ENCODE peak calls at places on chromosomes 6 and 20, in four cellular contexts. U, G, C and J are unnamed samples. For H3K4me1, the result is how much of the 10 kb centered on the place peaks cover.

GRCh38 chr6:156816505-156816904 is 39.3 kb downstream of the ARID1B start:
- DNase-seq in U (no peak), G (peak), C (no peak), J (no peak)

GRCh38 chr6:153108320-153108719 is 22.8 kb downstream of the RGS17 start:
- DNase-seq in U (no peak), G (peak), C (no peak), J (no peak)

GRCh38 chr6:123223461-123223860 is 227.4 kb downstream of the CLVS2 start:
- DNase-seq in U (no peak), G (no peak), C (no peak), J (no peak)

GRCh38 chr6:13327691-13328075 is 654 bp downstream of the TBC1D7 start:
- DNase-seq in U (no peak), G (no peak), C (no peak), J (no peak)

GRCh38 chr6:15336905-15337583 is 91.2 kb downstream of the JARID2 start:
- DNase-seq in U (no peak), G (no peak), C (no peak), J (no peak)

GRCh38 chr20:298755-299391 is 1.5 kb downstream of the ZCCHC3 start:
- DNase-seq in U (no peak), G (no peak), C (no peak), J (no peak)

GRCh38 chr6:35710241-35710847 is 21.6 kb upstream of the FKBP5 start:
- DNase-seq in U (no peak), G (no peak), C (peak), J (peak)

GRCh38 chr6:126446187-126446696 is 106.3 kb downstream of the CENPW start:
- DNase-seq in U (no peak), G (no peak), C (no peak), J (no peak)

GRCh38 chr6:9766240-9766915 is 648.5 kb downstream of the TFAP2A start:
- DNase-seq in U (no peak), G (peak), C (no peak), J (no peak)

GRCh38 chr6:101089640-101090039 is 208.5 kb upstream of the ASCC3 start:
- DNase-seq in U (no peak), G (no peak), C (no peak), J (no peak)

GRCh38 chr6:168128006-168128630 is 49.1 kb upstream of the FRMD1 start:
- DNase-seq in U (no peak), G (no peak), C (no peak), J (peak)

GRCh38 chr20:37343212-37343993 is 2.5 kb upstream of the SRC start:
- DNase-seq in U (no peak), G (no peak), C (peak), J (peak)

GRCh38 chr20:37340998-37341397 is 4.9 kb upstream of the SRC start:
- DNase-seq in U (no peak), G (no peak), C (no peak), J (no peak)

GRCh38 chr20:37343994-37344355 is 2.0 kb upstream of the SRC start:
- DNase-seq in U (no peak), G (no peak), C (no peak), J (no peak)

GRCh38 chr20:37342231-37343177 is 3.4 kb upstream of the SRC start:
- DNase-seq in U (no peak), G (peak), C (no peak), J (no peak)

GRCh38 chr20:37341632-37342031 is 4.3 kb upstream of the SRC start:
- DNase-seq in U (no peak), G (no peak), C (no peak), J (no peak)
- H3K4me1 ChIP-seq in U (under half), G (under half), C (under half), J (under half)

GRCh38 chr6:82589509-82590206 is 226.0 kb downstream of the TPBG start:
- DNase-seq in U (no peak), G (peak), C (no peak), J (no peak)
- TF ChIP-seq CTCF in U (peak), G (peak), C (no peak), J (no peak)

DNA sequence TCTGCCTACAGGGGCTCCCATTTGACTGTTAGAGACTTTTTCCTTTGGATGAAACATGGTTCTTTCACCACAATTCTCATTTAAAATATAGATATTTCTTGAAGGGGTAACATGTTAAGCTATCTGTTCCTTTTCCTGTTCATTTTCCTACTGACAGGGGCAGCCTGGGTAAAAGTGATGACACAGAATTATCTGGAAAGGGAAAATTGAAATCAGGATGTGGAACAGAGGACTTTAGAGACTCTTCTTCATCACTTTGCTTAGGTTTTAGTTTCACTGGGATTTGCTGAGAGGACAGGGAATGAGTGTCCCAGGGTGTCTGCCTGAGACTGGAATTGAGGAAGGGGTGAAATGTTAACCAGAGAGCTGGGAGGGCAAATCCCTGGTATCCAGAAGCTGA is 116.0 kb downstream of the RNF144B start:
- DNase-seq in U (no peak), G (no peak), C (no peak), J (no peak)
- H3K4me1 ChIP-seq in U (under half), G (under half), C (under half), J (under half)

GRCh38 chr20:63934271-63935068 is 21.7 kb downstream of the UCKL1 start:
- DNase-seq in U (no peak), G (no peak), C (no peak), J (no peak)
- TF ChIP-seq CTCF in U (peak), G (peak), C (no peak), J (no peak)

DNA sequence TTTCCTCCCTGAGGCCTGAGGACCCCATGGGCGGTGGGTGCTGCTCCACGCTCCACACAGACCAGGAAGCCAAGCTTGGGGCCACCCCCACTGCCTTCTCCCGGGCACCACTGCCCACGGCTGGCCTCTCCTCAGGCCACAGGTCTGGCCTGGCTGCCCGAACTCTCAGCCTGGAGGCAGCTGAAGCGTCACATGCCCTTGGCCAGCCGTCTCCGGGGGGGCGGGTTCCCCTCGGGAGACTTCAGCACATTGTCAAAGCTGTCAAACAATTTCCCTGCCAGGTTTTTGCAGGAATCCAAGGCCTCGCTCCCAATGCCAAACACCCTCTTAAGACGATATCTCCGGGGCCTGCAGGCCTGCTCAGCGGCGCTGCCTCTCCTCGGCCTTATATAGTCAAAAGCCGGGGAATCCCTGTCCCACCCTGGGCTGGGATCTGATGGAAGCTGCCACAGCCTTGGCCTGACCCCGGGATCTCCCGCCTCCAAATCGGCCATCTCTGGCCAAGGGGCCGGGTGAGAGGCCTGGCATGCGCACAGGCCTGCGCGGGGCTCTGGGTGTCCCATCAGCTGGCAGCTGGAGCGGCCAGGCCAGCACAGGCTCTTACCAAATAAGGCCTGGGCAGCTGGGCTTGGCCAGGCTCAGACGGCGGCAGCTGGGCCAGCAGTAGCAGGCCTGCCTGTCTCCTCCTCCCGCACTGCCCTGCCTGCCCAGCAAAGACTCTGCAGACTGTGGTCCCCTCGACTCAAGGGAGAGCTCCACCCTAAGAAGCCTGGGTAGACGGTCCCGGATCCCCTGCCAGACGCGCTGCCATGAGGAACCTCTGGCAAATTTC is 49.7 kb downstream of the RBM38 start:
- DNase-seq in U (no peak), G (peak), C (no peak), J (peak)
- H3K4me1 ChIP-seq in U (under half), G (half or more), C (under half), J (under half)

DNA sequence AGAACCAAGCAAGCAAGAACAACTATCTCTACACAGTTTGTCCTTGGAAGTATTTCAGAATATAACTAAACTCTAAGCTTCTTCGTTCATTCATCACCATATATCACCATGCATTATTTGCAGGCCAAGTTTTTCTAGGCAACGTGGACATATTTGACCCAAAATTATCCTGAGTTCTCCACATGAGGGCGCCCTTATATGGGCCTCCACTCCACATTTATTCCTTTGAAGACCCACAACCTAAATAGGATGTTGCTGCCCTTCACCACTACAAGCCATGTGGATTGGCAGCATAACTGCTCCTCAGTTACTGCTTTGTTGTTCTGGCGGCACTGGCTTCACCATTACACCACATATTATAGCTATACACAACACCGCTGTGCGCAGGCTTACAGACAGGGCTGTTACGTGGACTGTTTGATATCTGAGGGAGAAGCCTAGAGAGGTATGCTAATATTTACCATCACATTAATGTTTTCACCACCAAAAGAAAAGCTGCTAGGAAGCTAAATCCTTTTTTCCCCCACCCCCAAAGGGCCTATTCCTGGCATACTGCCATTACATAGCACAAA is 411.8 kb downstream of the C6orf118 start:
- DNase-seq in U (no peak), G (no peak), C (no peak), J (no peak)
- TF ChIP-seq CTCF in U (no peak), G (no peak), C (no peak), J (no peak)

GRCh38 chr6:136282906-136283305 is 6.7 kb downstream of the BCLAF1 start:
- DNase-seq in U (no peak), G (no peak), C (no peak), J (no peak)

GRCh38 chr6:136284909-136285308 is 4.7 kb downstream of the BCLAF1 start:
- DNase-seq in U (no peak), G (peak), C (no peak), J (no peak)

GRCh38 chr6:136280032-136280609 is 9.5 kb downstream of the BCLAF1 start:
- DNase-seq in U (no peak), G (no peak), C (no peak), J (no peak)
- H3K4me1 ChIP-seq in U (under half), G (under half), C (half or more), J (under half)